ENCODE peak calls at places on chromosomes 13 and 19, in four cellular contexts. One of them, this sample, is unnamed.
A peak's percentile ranks its signal among the peaks of the same experiment; 100 is the strongest.

GRCh38 chr13:114049026-114049425 is 75.2 kb upstream of the C13orf46 start:
- DNase-seq in HepG2: no peak
- DNase-seq in A549: no peak
- DNase-seq in K562: no peak
- DNase-seq in this sample: no peak

GRCh38 chr13:99926014-99926731 is 45.4 kb downstream of the ZIC5 start:
- DNase-seq in K562: no peak
- DNase-seq in A549: peak; percentile 30
- DNase-seq in HepG2: no peak
- DNase-seq in this sample: no peak

GRCh38 chr13:32824671-32825070 is 191.6 kb upstream of the KL start:
- DNase-seq in HepG2: no peak
- DNase-seq in A549: peak; percentile 78
- DNase-seq in K562: no peak
- DNase-seq in this sample: peak; percentile 57

GRCh38 chr13:113897161-113897560 is 33.3 kb upstream of the GAS6 start:
- DNase-seq in A549: peak; percentile 19
- DNase-seq in HepG2: peak; percentile 3
- DNase-seq in K562: no peak
- DNase-seq in this sample: no peak

GRCh38 chr19:3270908-3271307 is 46.4 kb downstream of the CELF5 start:
- DNase-seq in A549: peak; percentile 73
- DNase-seq in HepG2: peak; percentile 43
- DNase-seq in K562: peak; percentile 75
- DNase-seq in this sample: no peak

GRCh38 chr19:53853707-53854106 is 14.0 kb upstream of the MYADM start:
- DNase-seq in HepG2: no peak
- DNase-seq in K562: no peak
- DNase-seq in A549: no peak
- DNase-seq in this sample: no peak

GRCh38 chr19:18128044-18128443 is 24.9 kb upstream of the PIK3R2 start:
- DNase-seq in HepG2: no peak
- DNase-seq in A549: no peak
- DNase-seq in K562: no peak
- DNase-seq in this sample: no peak

GRCh38 chr19:1590641-1591397 is 1.8 kb downstream of the MBD3 start:
- DNase-seq in HepG2: peak; percentile 49
- DNase-seq in K562: peak; percentile 62
- DNase-seq in A549: peak; percentile 33
- DNase-seq in this sample: no peak

GRCh38 chr13:80342541-80343371 is 1.8 kb upstream of the SPRY2 start:
- DNase-seq in K562: peak; percentile 60
- DNase-seq in HepG2: peak; percentile 55
- DNase-seq in A549: peak; percentile 72
- DNase-seq in this sample: peak; percentile 96

GRCh38 chr13:21676611-21677021 is 5.7 kb downstream of the FGF9 start:
- DNase-seq in K562: no peak
- DNase-seq in A549: no peak
- DNase-seq in HepG2: no peak
- DNase-seq in this sample: no peak

GRCh38 chr19:3904233-3904632 is 23.7 kb downstream of the ATCAY start:
- DNase-seq in A549: no peak
- DNase-seq in HepG2: no peak
- DNase-seq in K562: no peak
- DNase-seq in this sample: no peak

GRCh38 chr19:18725755-18726416 is 42.4 kb downstream of the CRTC1 start:
- DNase-seq in A549: no peak
- DNase-seq in K562: no peak
- DNase-seq in HepG2: no peak
- DNase-seq in this sample: no peak

GRCh38 chr13:27619711-27620376 is 485 bp downstream of the LNX2 start:
- DNase-seq in A549: peak; percentile 7
- DNase-seq in K562: peak; percentile 22
- DNase-seq in HepG2: peak; percentile 7
- DNase-seq in this sample: no peak

GRCh38 chr19:35437152-35437951 is 10.7 kb upstream of the FFAR2 start:
- DNase-seq in HepG2: no peak
- DNase-seq in K562: no peak
- DNase-seq in A549: peak; percentile 73
- DNase-seq in this sample: no peak

GRCh38 chr13:72864142-72865035 is 82.5 kb downstream of the PIBF1 start:
- DNase-seq in K562: no peak
- DNase-seq in A549: no peak
- DNase-seq in HepG2: no peak
- DNase-seq in this sample: no peak

GRCh38 chr19:10450853-10451609 is 30.7 kb downstream of the PDE4A start:
- DNase-seq in HepG2: no peak
- DNase-seq in A549: peak; percentile 69
- DNase-seq in K562: peak; percentile 98
- DNase-seq in this sample: peak; percentile 81

GRCh38 chr13:88042489-88042888 is 371.3 kb downstream of the SLITRK5 start:
- DNase-seq in A549: no peak
- DNase-seq in K562: no peak
- DNase-seq in HepG2: no peak
- DNase-seq in this sample: no peak

GRCh38 chr19:16088351-16088984 is 12.2 kb downstream of the TPM4 start:
- DNase-seq in K562: no peak
- DNase-seq in HepG2: no peak
- DNase-seq in A549: peak; percentile 80
- DNase-seq in this sample: no peak

GRCh38 chr19:29543381-29543780 is 17.6 kb downstream of the VSTM2B start:
- DNase-seq in HepG2: no peak
- DNase-seq in A549: no peak
- DNase-seq in K562: no peak
- DNase-seq in this sample: no peak

GRCh38 chr19:46442808-46443450 is 14.2 kb upstream of the PNMA8C start:
- DNase-seq in K562: no peak
- DNase-seq in HepG2: no peak
- DNase-seq in A549: peak; percentile 60
- DNase-seq in this sample: no peak

GRCh38 chr13:30446122-30446500 is 19.6 kb downstream of the HMGB1 start:
- DNase-seq in HepG2: no peak
- DNase-seq in K562: no peak
- DNase-seq in A549: no peak
- DNase-seq in this sample: no peak

GRCh38 chr19:30034321-30034720 is 92.3 kb downstream of the URI1 start:
- DNase-seq in A549: no peak
- DNase-seq in K562: no peak
- DNase-seq in HepG2: no peak
- DNase-seq in this sample: no peak

GRCh38 chr13:64688893-64689677 is 2541.1 kb downstream of the PCDH9 start:
- DNase-seq in A549: peak; percentile 45
- DNase-seq in HepG2: no peak
- DNase-seq in K562: no peak
- DNase-seq in this sample: no peak

GRCh38 chr13:77918391-77919261 is at the start of gene EDNRB:
- DNase-seq in HepG2: no peak
- DNase-seq in A549: no peak
- DNase-seq in K562: no peak
- DNase-seq in this sample: peak; percentile 29

GRCh38 chr19:39599116-39599515 is 3.2 kb upstream of the LGALS13 start:
- DNase-seq in HepG2: peak; percentile 30
- DNase-seq in K562: peak; percentile 19
- DNase-seq in A549: peak; percentile 26
- DNase-seq in this sample: peak; percentile 58

DNA sequence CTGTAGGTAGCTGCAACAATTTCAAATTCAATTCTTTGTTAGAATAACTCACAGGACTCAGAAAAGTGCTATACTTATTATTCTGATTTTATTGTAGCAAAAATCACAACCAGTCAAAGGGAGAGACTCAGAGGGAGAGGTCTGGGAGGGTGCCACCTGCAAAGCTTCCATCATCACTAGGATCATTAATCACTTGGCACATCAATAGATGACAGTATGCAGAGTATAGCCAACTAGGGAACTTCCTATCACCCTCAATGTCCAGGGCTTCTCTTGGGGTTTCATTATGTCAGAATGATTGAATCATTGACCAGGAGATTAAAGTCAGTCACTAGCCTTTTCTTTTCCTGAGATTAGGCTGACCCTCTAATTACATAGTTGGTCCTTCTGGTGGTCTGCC is 431.3 kb upstream of the ATXN8OS start:
- DNase-seq in K562: no peak
- DNase-seq in HepG2: no peak
- DNase-seq in A549: no peak
- DNase-seq in this sample: no peak
- TF ChIP-seq PHF8 in K562: no peak
- TF ChIP-seq PHF8 in HepG2: no peak
- TF ChIP-seq PHF8 in A549: no peak
- TF ChIP-seq PHF8 in this sample: no peak

DNA sequence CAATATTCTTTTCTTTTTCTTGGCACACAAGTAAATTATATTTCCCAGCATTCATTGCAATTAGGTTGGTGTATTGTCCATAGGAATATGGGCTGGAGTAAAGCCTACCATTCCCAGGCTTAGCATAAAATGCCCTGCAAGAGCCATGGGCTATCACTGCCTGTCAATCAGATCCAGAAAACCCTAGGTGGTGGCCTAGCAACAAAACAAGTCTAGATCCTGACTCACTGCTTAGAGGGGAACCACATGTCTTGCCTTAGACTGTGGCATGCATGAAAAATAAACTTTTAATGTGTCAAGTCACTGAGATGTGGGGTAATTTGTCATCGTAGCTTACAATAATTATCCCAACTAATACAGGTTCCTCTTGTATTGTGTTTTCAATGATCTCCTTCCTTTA is 16.2 kb downstream of the SOX21 start:
- DNase-seq in K562: no peak
- DNase-seq in HepG2: no peak
- DNase-seq in A549: no peak
- DNase-seq in this sample: no peak
- TF ChIP-seq PHF8 in K562: no peak
- TF ChIP-seq PHF8 in HepG2: no peak
- TF ChIP-seq PHF8 in A549: no peak
- TF ChIP-seq PHF8 in this sample: no peak

GRCh38 chr13:41152005-41152404 is 19.4 kb upstream of the KBTBD6 start:
- DNase-seq in A549: no peak
- DNase-seq in HepG2: no peak
- DNase-seq in K562: no peak
- DNase-seq in this sample: no peak

GRCh38 chr13:41150058-41150457 is 17.5 kb upstream of the KBTBD6 start:
- DNase-seq in K562: no peak
- DNase-seq in A549: no peak
- DNase-seq in HepG2: no peak
- DNase-seq in this sample: no peak

GRCh38 chr13:41145136-41145908 is 12.7 kb upstream of the KBTBD6 start:
- DNase-seq in HepG2: no peak
- DNase-seq in A549: no peak
- DNase-seq in K562: no peak
- DNase-seq in this sample: no peak

GRCh38 chr13:41144576-41144975 is 12.0 kb upstream of the KBTBD6 start:
- DNase-seq in HepG2: no peak
- DNase-seq in A549: no peak
- DNase-seq in K562: no peak
- DNase-seq in this sample: no peak

GRCh38 chr13:41148421-41149283 is 16.1 kb upstream of the KBTBD6 start:
- DNase-seq in K562: no peak
- DNase-seq in A549: peak; percentile 17
- DNase-seq in HepG2: no peak
- DNase-seq in this sample: no peak
- TF ChIP-seq PHF8 in K562: no peak
- TF ChIP-seq PHF8 in A549: no peak
- TF ChIP-seq PHF8 in HepG2: no peak
- TF ChIP-seq PHF8 in this sample: no peak

GRCh38 chr13:49023441-49023840 is 47.7 kb downstream of the FNDC3A start:
- DNase-seq in HepG2: no peak
- DNase-seq in A549: peak; percentile 24
- DNase-seq in K562: no peak
- DNase-seq in this sample: no peak
- TF ChIP-seq PHF8 in HepG2: no peak
- TF ChIP-seq PHF8 in A549: no peak
- TF ChIP-seq PHF8 in K562: no peak
- TF ChIP-seq PHF8 in this sample: no peak

GRCh38 chr19:52351512-52351911 is 15.5 kb downstream of the ZNF610 start:
- DNase-seq in A549: no peak
- DNase-seq in HepG2: no peak
- DNase-seq in K562: no peak
- DNase-seq in this sample: no peak
- TF ChIP-seq PHF8 in A549: no peak
- TF ChIP-seq PHF8 in HepG2: no peak
- TF ChIP-seq PHF8 in K562: no peak
- TF ChIP-seq PHF8 in this sample: no peak

GRCh38 chr13:35512271-35512920 is 35.9 kb upstream of the MAB21L1 start:
- DNase-seq in HepG2: no peak
- DNase-seq in A549: no peak
- DNase-seq in K562: no peak
- DNase-seq in this sample: no peak

GRCh38 chr13:35514801-35515502 is 38.5 kb upstream of the MAB21L1 start:
- DNase-seq in A549: no peak
- DNase-seq in HepG2: no peak
- DNase-seq in K562: no peak
- DNase-seq in this sample: no peak

GRCh38 chr13:35524192-35524591 is 47.7 kb upstream of the MAB21L1 start:
- DNase-seq in HepG2: no peak
- DNase-seq in K562: no peak
- DNase-seq in A549: no peak
- DNase-seq in this sample: no peak

GRCh38 chr13:35514166-35514565 is 37.7 kb upstream of the MAB21L1 start:
- DNase-seq in A549: no peak
- DNase-seq in HepG2: no peak
- DNase-seq in K562: no peak
- DNase-seq in this sample: no peak

GRCh38 chr13:35518337-35518736 is 41.8 kb upstream of the MAB21L1 start:
- DNase-seq in A549: no peak
- DNase-seq in K562: no peak
- DNase-seq in HepG2: no peak
- DNase-seq in this sample: no peak
- TF ChIP-seq PHF8 in A549: no peak
- TF ChIP-seq PHF8 in K562: no peak
- TF ChIP-seq PHF8 in HepG2: no peak
- TF ChIP-seq PHF8 in this sample: no peak

DNA sequence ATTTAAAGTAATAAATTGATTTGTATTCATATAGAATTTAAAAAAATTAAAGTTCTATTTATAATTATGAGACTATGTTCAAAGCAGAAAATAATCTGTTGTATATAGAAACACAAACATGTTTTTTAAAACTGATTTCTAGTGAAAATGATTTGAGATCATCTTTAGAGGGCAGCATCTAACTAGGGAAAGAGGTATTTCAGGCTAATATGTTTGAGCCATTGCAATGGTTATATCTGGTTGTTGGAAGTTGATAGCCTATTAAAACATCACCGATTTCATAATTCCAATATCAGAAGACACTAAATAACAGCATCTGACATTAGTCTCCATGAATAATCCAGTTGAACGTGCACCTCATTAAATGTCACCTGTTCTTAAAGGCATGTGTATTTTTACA is 79.8 kb upstream of the SLITRK6 start:
- DNase-seq in K562: no peak
- DNase-seq in A549: no peak
- DNase-seq in HepG2: no peak
- DNase-seq in this sample: no peak
- TF ChIP-seq PHF8 in K562: no peak
- TF ChIP-seq PHF8 in A549: no peak
- TF ChIP-seq PHF8 in HepG2: no peak
- TF ChIP-seq PHF8 in this sample: no peak

This sample was measured in H1.